ENCODE peak calls at places on chromosome 19, in nine cellular contexts. U is AG04450; Y is posterior vena cava; Q is mesenteric fat pad; H is CD8-positive, alpha-beta memory T cell; C is stimulated activated CD4-positive, alpha-beta T cell treated with anti-CD3 and anti-CD28 coated beads, Interleukin-15, amount 100 ng/mL, for 48 hours; W is left cardiac atrium; E is KBM-7; T is NCI-H1436. O is an unnamed sample.

GRCh38 chr19:17681505-17682125 is 6.5 kb downstream of the UNC13A start:
- DNase-seq in T (no peak), E (peak; percentile 65), W (peak; percentile 56), Q (no peak), U (peak; percentile 6), H (peak; percentile 58), C (no peak), Y (no peak), O (peak; percentile 55)

GRCh38 chr19:5358173-5358800 is 17.7 kb upstream of the PTPRS start:
- DNase-seq in Y (no peak), U (no peak), H (no peak), E (no peak), Q (no peak), W (no peak), C (no peak), T (no peak), O (no peak)

GRCh38 chr19:53511933-53512374 is 26.0 kb upstream of the ZNF331 start:
- DNase-seq in U (peak; percentile 16), C (peak; percentile 14), W (peak; percentile 61), H (peak; percentile 70), Y (no peak), Q (no peak), E (peak; percentile 50), T (peak; percentile 18), O (peak; percentile 57)

GRCh38 chr19:4984448-4984990 is 15.6 kb downstream of the KDM4B start:
- DNase-seq in T (no peak), U (no peak), H (no peak), Q (no peak), W (peak; percentile 7), C (no peak), E (no peak), Y (no peak), O (no peak)

GRCh38 chr19:7916137-7916907 is 1.7 kb downstream of the TGFBR3L start:
- DNase-seq in C (peak; percentile 48), U (no peak), Q (no peak), Y (no peak), E (no peak), H (peak; percentile 73), T (no peak), W (no peak), O (no peak)

GRCh38 chr19:38149597-38149996 is 74.4 kb downstream of the DPF1 start:
- DNase-seq in Q (no peak), T (no peak), W (no peak), E (peak; percentile 6), H (no peak), Y (no peak), U (no peak), C (no peak), O (no peak)

GRCh38 chr19:34667349-34668076 is 9.4 kb downstream of the SCGB2B2 start:
- DNase-seq in U (no peak), E (no peak), C (no peak), Y (no peak), W (no peak), T (peak; percentile 39), Q (no peak), H (no peak), O (peak; percentile 45)

GRCh38 chr19:53646144-53646543 is 14.3 kb downstream of the DPRX start:
- DNase-seq in Y (no peak), H (no peak), C (no peak), U (no peak), E (no peak), W (no peak), T (no peak), Q (no peak), O (peak; percentile 62)

GRCh38 chr19:13883665-13884064 is 6.7 kb downstream of the NANOS3 start:
- DNase-seq in T (no peak), H (no peak), W (no peak), E (no peak), U (no peak), C (no peak), Y (no peak), Q (no peak), O (no peak)

GRCh38 chr19:51595190-51595589 is 24.1 kb downstream of the ZNF175 start:
- DNase-seq in T (no peak), Y (no peak), H (no peak), W (no peak), E (no peak), C (no peak), U (no peak), Q (no peak), O (no peak)

GRCh38 chr19:11410682-11411081 is 8.4 kb downstream of the RGL3 start:
- DNase-seq in T (no peak), H (no peak), Q (no peak), C (no peak), U (no peak), E (no peak), W (no peak), Y (no peak), O (peak; percentile 57)

GRCh38 chr19:35120492-35120891 is 4.9 kb downstream of the FXYD3 start:
- DNase-seq in U (no peak), T (no peak), Q (no peak), E (no peak), Y (no peak), C (no peak), W (no peak), H (no peak), O (peak; percentile 87)

GRCh38 chr19:14477417-14478112 is 2.4 kb upstream of the PTGER1 start:
- DNase-seq in E (no peak), U (no peak), C (no peak), W (no peak), T (no peak), Q (no peak), Y (no peak), H (no peak), O (no peak)

GRCh38 chr19:50518091-50519005 is 4.6 kb upstream of the ASPDH start:
- DNase-seq in T (no peak), H (peak; percentile 45), W (no peak), Q (no peak), E (no peak), U (no peak), C (no peak), Y (peak; percentile 81), O (no peak)

GRCh38 chr19:21483589-21484170 is 21.7 kb upstream of the ZNF429 start:
- DNase-seq in E (peak; percentile 18), C (peak; percentile 38), T (no peak), Y (no peak), H (peak; percentile 64), U (no peak), Q (no peak), W (peak; percentile 52), O (no peak)

GRCh38 chr19:50729894-50730293 is 6.7 kb downstream of the CLEC11A start:
- DNase-seq in Q (no peak), U (no peak), H (no peak), W (no peak), Y (no peak), C (no peak), T (no peak), E (no peak), O (no peak)

GRCh38 chr19:58261968-58262921 is 16.5 kb upstream of the ZNF8 start:
- DNase-seq in E (no peak), U (no peak), C (no peak), T (no peak), Q (no peak), H (no peak), Y (peak; percentile 8), W (no peak), O (no peak)

GRCh38 chr19:16386619-16387240 is 62.1 kb downstream of the KLF2 start:
- DNase-seq in Y (no peak), E (peak; percentile 72), U (peak; percentile 39), Q (no peak), H (peak; percentile 76), C (no peak), T (no peak), W (no peak), O (peak; percentile 73)

GRCh38 chr19:29539668-29540067 is 13.9 kb downstream of the VSTM2B start:
- DNase-seq in H (no peak), Y (peak; percentile 37), E (no peak), T (no peak), Q (peak; percentile 57), W (no peak), C (no peak), U (no peak), O (no peak)

GRCh38 chr19:10812196-10812595 is 23.8 kb downstream of the TMED1 start:
- DNase-seq in C (no peak), W (no peak), U (no peak), T (no peak), Y (no peak), E (no peak), H (no peak), Q (no peak), O (no peak)

GRCh38 chr19:17391371-17392151 is 2.4 kb downstream of the CCDC194 start:
- DNase-seq in W (no peak), E (peak; percentile 83), U (no peak), Q (no peak), Y (no peak), T (no peak), C (no peak), H (no peak), O (no peak)

GRCh38 chr19:12840091-12841079 is 2.1 kb downstream of the MAST1 start:
- DNase-seq in Y (no peak), W (peak; percentile 64), T (peak; percentile 76), H (peak; percentile 53), U (no peak), C (peak; percentile 61), Q (no peak), E (peak; percentile 69), O (peak; percentile 27)

GRCh38 chr19:41189425-41190065 is 3.5 kb upstream of the CYP2S1 start:
- DNase-seq in T (no peak), U (no peak), W (no peak), C (no peak), E (peak; percentile 39), Y (no peak), H (no peak), Q (no peak), O (no peak)

GRCh38 chr19:5308471-5309437 is 31.9 kb downstream of the PTPRS start:
- DNase-seq in T (peak; percentile 83), Y (peak; percentile 93), C (no peak), H (no peak), U (peak; percentile 86), W (peak; percentile 76), E (no peak), Q (no peak), O (peak; percentile 51)

GRCh38 chr19:41998246-41999020 is 4.4 kb upstream of the ATP1A3 start:
- DNase-seq in U (no peak), E (no peak), C (no peak), Q (no peak), Y (no peak), W (peak; percentile 43), H (no peak), T (peak; percentile 53), O (no peak)

GRCh38 chr19:42548545-42548944 is 20.3 kb upstream of the CEACAM1 start:
- DNase-seq in Q (peak; percentile 4), U (no peak), Y (no peak), W (no peak), E (no peak), H (no peak), C (no peak), T (no peak), O (no peak)

GRCh38 chr19:38037151-38037611 is 130.2 kb downstream of the SIPA1L3 start:
- DNase-seq in W (no peak), H (no peak), E (no peak), C (no peak), Y (no peak), U (no peak), Q (no peak), T (no peak), O (no peak)

O was measured in H4.